ENCODE peak calls at places on chromosomes 6 and 20, in five cellular contexts. Y, P, H, E and R are unnamed samples. For H3K36me3, the result is how much of the 10 kb centered on the place peaks cover.

GRCh38 chr6:163314791-163315404 is 99.6 kb upstream of the QKI start:
- DNase-seq in Y (no peak), P (no peak), H (no peak), E (no peak), R (no peak)

GRCh38 chr6:116500969-116501433 is 10.4 kb upstream of the CALHM5 start:
- DNase-seq in Y (no peak), P (no peak), E (no peak), H (no peak), R (no peak)

GRCh38 chr6:150775804-150776203 is 89.7 kb upstream of the MTHFD1L start:
- DNase-seq in Y (no peak), H (no peak), P (no peak), E (no peak), R (no peak)

GRCh38 chr6:37052027-37052628 is 46.7 kb downstream of the FGD2 start:
- DNase-seq in P (no peak), H (peak), E (no peak), Y (no peak), R (no peak)

GRCh38 chr6:140486468-140487361 is 1112.3 kb upstream of the CITED2 start:
- DNase-seq in Y (no peak), P (no peak), E (peak), H (no peak), R (no peak)

GRCh38 chr6:16180696-16181428 is 52.0 kb downstream of the MYLIP start:
- DNase-seq in Y (no peak), P (no peak), E (no peak), H (no peak), R (no peak)

GRCh38 chr6:14747881-14748520 is 497.9 kb upstream of the JARID2 start:
- DNase-seq in P (no peak), E (no peak), H (no peak), Y (no peak), R (no peak)

GRCh38 chr6:99416226-99416625 is 8.9 kb downstream of the PNISR start:
- DNase-seq in E (no peak), Y (no peak), H (no peak), P (no peak), R (no peak)

GRCh38 chr6:503610-504362 is 112.2 kb downstream of the IRF4 start:
- DNase-seq in E (no peak), Y (no peak), H (no peak), P (no peak), R (no peak)

GRCh38 chr6:225121-225721 is 67.1 kb upstream of the DUSP22 start:
- DNase-seq in H (no peak), P (no peak), Y (no peak), E (no peak), R (no peak)

GRCh38 chr6:35014786-35015185 is 125.7 kb downstream of the ANKS1A start:
- DNase-seq in P (no peak), E (no peak), Y (no peak), H (no peak), R (no peak)

GRCh38 chr20:36806049-36806448 is 32.5 kb upstream of the DSN1 start:
- DNase-seq in P (no peak), Y (no peak), H (no peak), E (no peak), R (no peak)
- H3K36me3 ChIP-seq in P (half or more), Y (under half), H (under half), E (half or more), R (under half)

GRCh38 chr6:96554559-96554958 is 8.4 kb upstream of the FHL5 start:
- DNase-seq in H (no peak), E (no peak), P (no peak), Y (no peak), R (no peak)
- H3K36me3 ChIP-seq in H (under half), E (half or more), P (half or more), Y (half or more), R (under half)

GRCh38 chr6:170363255-170363654 is 56.7 kb downstream of the FAM120B start:
- DNase-seq in P (no peak), E (no peak), Y (no peak), H (no peak), R (no peak)

GRCh38 chr6:170360476-170360875 is 53.9 kb downstream of the FAM120B start:
- DNase-seq in E (no peak), H (no peak), Y (no peak), P (no peak), R (no peak)

GRCh38 chr6:170362121-170362520 is 55.6 kb downstream of the FAM120B start:
- DNase-seq in H (no peak), P (no peak), E (no peak), Y (no peak), R (no peak)

GRCh38 chr6:170358496-170358895 is 51.9 kb downstream of the FAM120B start:
- DNase-seq in P (no peak), E (no peak), Y (peak), H (no peak), R (no peak)

DNA sequence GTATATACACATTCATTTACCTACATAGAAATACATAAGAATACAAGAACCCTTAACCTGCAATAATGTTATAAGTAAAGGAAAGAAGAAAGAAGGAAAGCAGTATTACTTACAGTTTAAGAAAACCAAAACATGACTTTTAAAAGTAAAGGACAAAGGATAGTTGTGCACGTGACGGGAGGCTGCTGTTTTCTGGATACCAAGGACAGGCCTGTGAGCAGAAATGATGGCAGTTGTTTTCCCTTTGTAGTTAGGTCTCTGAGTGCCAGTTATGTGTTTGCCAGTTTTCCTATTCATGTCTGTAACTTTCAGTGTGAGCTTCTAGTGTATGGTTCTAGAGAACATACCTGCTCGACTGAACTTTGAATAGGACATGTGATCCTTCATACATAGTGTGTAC is 54.8 kb downstream of the FAM120B start:
- DNase-seq in E (no peak), P (no peak), H (no peak), Y (no peak), R (no peak)
- H3K36me3 ChIP-seq in E (half or more), P (half or more), H (under half), Y (half or more), R (under half)

GRCh38 chr6:164690241-164690640 is 619.2 kb downstream of the C6orf118 start:
- DNase-seq in E (no peak), Y (no peak), P (no peak), H (no peak), R (no peak)
- H3K36me3 ChIP-seq in E (under half), Y (under half), P (under half), H (under half), R (under half)

DNA sequence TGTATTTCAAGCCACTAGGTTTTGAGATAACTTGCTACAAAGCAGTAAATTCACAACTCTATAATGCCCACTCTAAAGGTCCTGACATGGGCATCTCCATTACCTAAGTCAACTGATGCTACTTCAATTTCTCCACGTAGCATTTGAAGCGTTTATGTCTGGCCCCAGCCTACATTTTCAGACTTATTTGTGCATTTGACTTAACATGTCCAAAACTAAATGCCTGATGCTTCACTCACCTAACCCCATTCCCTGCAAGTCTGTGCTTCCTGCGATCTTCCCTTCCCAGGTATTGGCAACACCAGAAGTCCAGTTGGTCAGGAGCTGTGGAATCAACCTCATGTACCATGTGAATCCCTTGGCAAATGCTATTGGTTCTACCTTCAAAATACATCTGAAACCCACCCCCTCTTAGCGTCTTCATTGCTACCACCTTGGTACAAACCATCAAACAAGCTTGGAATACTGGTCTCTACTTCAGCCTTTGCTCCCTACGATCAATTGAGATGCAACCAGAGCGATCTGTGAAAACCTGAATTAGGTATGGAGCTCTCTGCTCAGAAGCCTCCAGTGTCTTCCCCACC is 12.8 kb upstream of the ZNFX1 start:
- DNase-seq in P (no peak), Y (no peak), E (no peak), H (no peak), R (no peak)
- H3K36me3 ChIP-seq in P (half or more), Y (half or more), E (half or more), H (under half), R (under half)

DNA sequence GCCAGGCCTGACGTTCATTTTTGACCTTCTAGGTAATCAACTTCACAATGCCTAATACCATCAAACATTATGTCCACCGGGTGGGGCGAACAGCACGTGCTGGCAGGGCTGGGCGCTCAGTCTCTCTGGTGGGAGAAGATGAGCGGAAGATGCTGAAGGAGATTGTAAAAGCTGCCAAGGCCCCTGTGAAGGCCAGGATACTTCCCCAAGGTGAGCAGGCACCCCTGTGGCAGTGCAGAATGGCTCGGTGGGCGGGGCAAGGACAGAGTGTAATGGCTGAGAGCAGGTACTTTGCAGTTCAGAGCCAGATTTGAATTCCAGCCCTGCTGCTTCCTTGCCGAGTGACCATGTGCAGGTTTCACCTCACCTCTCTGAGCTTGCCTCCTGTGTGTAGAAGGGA is 17.1 kb downstream of the DDX27 start:
- DNase-seq in E (no peak), P (no peak), Y (no peak), H (no peak), R (no peak)
- H3K36me3 ChIP-seq in E (half or more), P (half or more), Y (half or more), H (under half), R (under half)

DNA sequence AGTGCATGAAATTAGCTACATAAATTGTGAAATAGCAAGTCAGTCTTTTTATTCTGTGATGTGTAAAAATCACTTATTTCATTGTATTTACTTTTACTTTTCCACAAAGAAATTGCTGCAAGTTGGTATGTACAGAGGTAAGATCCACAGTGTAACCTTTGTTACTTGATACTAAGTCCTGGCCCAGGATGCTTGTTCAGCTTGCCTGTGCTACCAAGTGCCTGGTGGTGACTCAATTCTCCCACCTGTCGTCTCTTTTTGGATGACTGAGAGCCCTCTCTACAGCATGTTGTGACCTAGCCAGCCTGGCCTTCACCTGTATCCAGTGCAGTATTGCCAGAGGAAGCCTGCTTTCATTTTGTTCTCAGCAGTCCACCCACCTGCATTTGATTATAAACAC is 54.9 kb downstream of the ANKRD6 start:
- DNase-seq in E (no peak), H (no peak), Y (no peak), P (no peak), R (no peak)
- H3K36me3 ChIP-seq in E (under half), H (under half), Y (under half), P (under half), R (under half)

GRCh38 chr6:56552212-56553130 is 90.2 kb downstream of the DST start:
- DNase-seq in H (no peak), E (no peak), P (no peak), Y (no peak), R (peak)

GRCh38 chr6:56556751-56557540 is 85.7 kb downstream of the DST start:
- DNase-seq in H (no peak), P (no peak), Y (no peak), E (no peak), R (no peak)

GRCh38 chr6:56551409-56552120 is 91.1 kb downstream of the DST start:
- DNase-seq in Y (no peak), H (no peak), E (no peak), P (no peak), R (no peak)

GRCh38 chr6:56550307-56550706 is 92.4 kb downstream of the DST start:
- DNase-seq in P (no peak), H (no peak), Y (no peak), E (no peak), R (no peak)

GRCh38 chr6:56555438-56555872 is 87.2 kb downstream of the DST start:
- DNase-seq in Y (no peak), P (no peak), E (no peak), H (peak), R (no peak)
- H3K36me3 ChIP-seq in Y (half or more), P (half or more), E (half or more), H (under half), R (under half)

GRCh38 chr20:36796868-36797267 is 23.3 kb upstream of the DSN1 start:
- DNase-seq in P (no peak), Y (no peak), E (no peak), H (no peak), R (no peak)

GRCh38 chr20:36794116-36794474 is 20.5 kb upstream of the DSN1 start:
- DNase-seq in E (no peak), P (no peak), H (no peak), Y (no peak), R (no peak)

GRCh38 chr20:36793294-36794115 is 19.9 kb upstream of the DSN1 start:
- DNase-seq in P (no peak), H (no peak), Y (no peak), E (no peak), R (no peak)

GRCh38 chr20:36796117-36796516 is 22.6 kb upstream of the DSN1 start:
- DNase-seq in H (no peak), P (no peak), E (no peak), Y (no peak), R (no peak)

GRCh38 chr20:36795691-36796090 is 22.1 kb upstream of the DSN1 start:
- DNase-seq in E (no peak), P (no peak), H (no peak), Y (no peak), R (no peak)
- H3K36me3 ChIP-seq in E (half or more), P (half or more), H (under half), Y (half or more), R (under half)

GRCh38 chr20:35730583-35731468 is 11.2 kb downstream of the RBM39 start:
- DNase-seq in P (no peak), E (no peak), H (no peak), Y (no peak), R (no peak)

GRCh38 chr20:35731862-35732643 is 10.0 kb downstream of the RBM39 start:
- DNase-seq in Y (no peak), P (no peak), H (no peak), E (no peak), R (no peak)

GRCh38 chr20:35731469-35731788 is 10.6 kb downstream of the RBM39 start:
- DNase-seq in Y (no peak), P (no peak), H (no peak), E (no peak), R (no peak)

GRCh38 chr20:35729283-35729807 is 12.7 kb downstream of the RBM39 start:
- DNase-seq in Y (no peak), P (no peak), E (no peak), H (no peak), R (no peak)

DNA sequence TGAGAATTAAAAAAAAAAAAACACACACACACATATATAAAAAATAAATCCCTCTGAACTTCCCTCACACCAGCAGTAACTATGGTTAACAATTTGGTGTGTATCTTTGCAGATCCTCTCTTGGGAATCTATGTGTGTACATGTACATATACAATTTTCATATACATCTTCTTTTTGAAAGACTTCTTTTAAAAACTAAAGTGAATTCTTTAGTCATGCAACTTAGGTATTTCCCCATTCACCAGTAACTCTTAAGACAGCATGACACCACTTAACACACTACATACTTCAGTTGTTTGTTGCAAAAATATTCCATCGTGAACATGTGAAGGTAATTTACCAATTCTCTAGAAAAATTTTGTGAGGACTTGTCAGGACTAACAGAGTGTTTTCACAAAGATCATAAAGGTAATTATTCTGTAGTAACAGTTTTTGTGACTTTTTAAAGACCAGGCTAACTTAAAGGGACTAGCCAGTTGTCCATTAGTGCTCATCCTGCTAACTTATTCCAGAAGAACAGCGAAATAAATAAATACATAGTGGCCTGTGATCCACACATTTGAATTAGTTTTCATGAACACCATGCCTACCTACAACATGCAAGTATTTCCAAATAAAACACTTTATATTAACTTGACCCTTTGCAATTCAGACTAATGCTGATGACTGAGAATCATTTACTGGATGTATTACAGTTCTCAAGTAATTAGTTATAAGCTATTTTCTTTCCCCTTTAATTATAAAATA is 12.1 kb downstream of the RBM39 start:
- DNase-seq in Y (no peak), P (no peak), H (no peak), E (no peak), R (no peak)
- H3K36me3 ChIP-seq in Y (half or more), P (half or more), H (half or more), E (half or more), R (under half)